ENCODE peak calls at places on chromosomes 2 and 18, in four cellular contexts. H is M059J, U is endothelial cell, Y is sigmoid colon. E is an unnamed sample.

GRCh38 chr2:37211212-37211611 is 14.9 kb downstream of the CEBPZOS start:
- DNase-seq in H (no peak), U (no peak), Y (no peak), E (no peak)

GRCh38 chr18:44715245-44715644 is 34.6 kb downstream of the SETBP1 start:
- DNase-seq in H (peak), U (no peak), Y (peak), E (no peak)

GRCh38 chr2:54531558-54531957 is 75.4 kb downstream of the SPTBN1 start:
- DNase-seq in H (peak), U (no peak), Y (no peak), E (no peak)

GRCh38 chr2:61660511-61661388 is 122.6 kb upstream of the XPO1 start:
- DNase-seq in H (no peak), U (no peak), Y (no peak), E (no peak)

GRCh38 chr2:176902454-176902853 is 310.1 kb upstream of the HNRNPA3 start:
- DNase-seq in H (no peak), U (no peak), Y (no peak), E (no peak)

GRCh38 chr18:21270453-21270852 is 28.4 kb downstream of the GREB1L start:
- DNase-seq in H (peak), U (no peak), Y (no peak), E (no peak)

GRCh38 chr2:67503066-67503795 is 106.1 kb downstream of the ETAA1 start:
- DNase-seq in H (peak), U (no peak), Y (no peak), E (no peak)

GRCh38 chr2:43311276-43311675 is 84.9 kb upstream of the ZFP36L2 start:
- DNase-seq in H (peak), U (no peak), Y (no peak), E (no peak)

GRCh38 chr2:23550553-23550952 is 165.6 kb downstream of the KLHL29 start:
- DNase-seq in H (no peak), U (no peak), Y (no peak), E (no peak)

GRCh38 chr2:149313512-149313972 is 16.8 kb upstream of the LYPD6 start:
- DNase-seq in H (peak), U (peak), Y (no peak), E (peak)

GRCh38 chr2:45918816-45919655 is 267.6 kb downstream of the PRKCE start:
- DNase-seq in H (no peak), U (no peak), Y (no peak), E (no peak)

GRCh38 chr18:78704960-78705600 is 274.5 kb upstream of the SALL3 start:
- DNase-seq in H (no peak), U (no peak), Y (no peak), E (no peak)

GRCh38 chr2:186309901-186310300 is 176.2 kb upstream of the ZC3H15 start:
- DNase-seq in H (peak), U (no peak), Y (no peak), E (no peak)

GRCh38 chr2:35410431-35411061 is 945.0 kb upstream of the CRIM1 start:
- DNase-seq in H (peak), U (peak), Y (no peak), E (peak)

GRCh38 chr2:192887296-192887695 is 692.6 kb upstream of the TMEFF2 start:
- DNase-seq in H (no peak), U (no peak), Y (no peak), E (no peak)

GRCh38 chr2:166373951-166374350 is 1.8 kb downstream of the SCN9A start:
- DNase-seq in H (peak), U (no peak), Y (no peak), E (no peak)

GRCh38 chr2:213021971-213022899 is 129.2 kb downstream of the IKZF2 start:
- DNase-seq in H (peak), U (no peak), Y (no peak), E (no peak)

GRCh38 chr18:8117008-8117376 is 492.2 kb upstream of the RAB12 start:
- DNase-seq in H (no peak), U (no peak), Y (no peak), E (no peak)

GRCh38 chr2:214019229-214019972 is 391.5 kb upstream of the VWC2L start:
- DNase-seq in H (peak), U (no peak), Y (no peak), E (no peak)

GRCh38 chr2:85251070-85251616 is 76.6 kb downstream of the TGOLN2 start:
- DNase-seq in H (no peak), U (no peak), Y (no peak), E (no peak)

GRCh38 chr2:64295326-64296149 is 151.3 kb upstream of the PELI1 start:
- DNase-seq in H (no peak), U (no peak), Y (no peak), E (no peak)

GRCh38 chr18:5600376-5601071 is 56.7 kb upstream of the EPB41L3 start:
- DNase-seq in H (peak), U (no peak), Y (no peak), E (no peak)

GRCh38 chr2:86337235-86338099 is at the start of gene REEP1:
- DNase-seq in H (peak), U (peak), Y (peak), E (peak)

GRCh38 chr2:188443207-188443606 is 151.5 kb downstream of the GULP1 start:
- DNase-seq in H (no peak), U (no peak), Y (no peak), E (no peak)

GRCh38 chr2:24710806-24711205 is 82.4 kb downstream of the PTRHD1 start:
- DNase-seq in H (no peak), U (no peak), Y (no peak), E (no peak)

GRCh38 chr18:24089059-24089458 is 49.8 kb upstream of the CABYR start:
- DNase-seq in H (no peak), U (no peak), Y (no peak), E (no peak)

GRCh38 chr2:220499281-220499680 is 871.9 kb downstream of the SLC4A3 start:
- DNase-seq in H (peak), U (no peak), Y (no peak), E (no peak)